ENCODE peak calls at places on chromosomes 6 and 20, in nine cellular contexts. One of them, this sample, is unnamed. For H3K4me1, the result is how much of the 10 kb centered on the place peaks cover.

GRCh38 chr6:56349196-56349595 is 101.8 kb upstream of the COL21A1 start:
- DNase-seq in colonic mucosa: no peak
- DNase-seq in ovary: no peak
- DNase-seq in body of pancreas: no peak
- DNase-seq in uterus: no peak
- DNase-seq in pancreas: no peak
- DNase-seq in psoas muscle: no peak
- DNase-seq in kidney: no peak
- DNase-seq in Peyer's patch: no peak
- DNase-seq in this sample: no peak

GRCh38 chr6:108260126-108260808 is 573 bp downstream of the SNX3 start:
- DNase-seq in body of pancreas: peak
- DNase-seq in colonic mucosa: peak
- DNase-seq in kidney: peak
- DNase-seq in pancreas: peak
- DNase-seq in uterus: no peak
- DNase-seq in psoas muscle: no peak
- DNase-seq in Peyer's patch: peak
- DNase-seq in ovary: no peak
- DNase-seq in this sample: peak

GRCh38 chr20:19885981-19886665 is 128.1 kb downstream of the RIN2 start:
- DNase-seq in ovary: peak
- DNase-seq in uterus: no peak
- DNase-seq in pancreas: peak
- DNase-seq in kidney: peak
- DNase-seq in psoas muscle: peak
- DNase-seq in Peyer's patch: peak
- DNase-seq in body of pancreas: peak
- DNase-seq in colonic mucosa: peak
- DNase-seq in this sample: peak

GRCh38 chr6:165767228-165767627 is 104.2 kb upstream of the PDE10A start:
- DNase-seq in Peyer's patch: no peak
- DNase-seq in psoas muscle: no peak
- DNase-seq in uterus: no peak
- DNase-seq in body of pancreas: no peak
- DNase-seq in pancreas: no peak
- DNase-seq in ovary: no peak
- DNase-seq in colonic mucosa: no peak
- DNase-seq in kidney: no peak
- DNase-seq in this sample: no peak

GRCh38 chr6:129696028-129696418 is 14.0 kb downstream of the ARHGAP18 start:
- DNase-seq in ovary: no peak
- DNase-seq in uterus: no peak
- DNase-seq in pancreas: no peak
- DNase-seq in kidney: no peak
- DNase-seq in psoas muscle: no peak
- DNase-seq in body of pancreas: no peak
- DNase-seq in colonic mucosa: no peak
- DNase-seq in Peyer's patch: no peak
- DNase-seq in this sample: no peak

GRCh38 chr6:55953384-55953783 is 78.0 kb upstream of the BMP5 start:
- DNase-seq in ovary: no peak
- DNase-seq in kidney: no peak
- DNase-seq in body of pancreas: no peak
- DNase-seq in pancreas: no peak
- DNase-seq in uterus: no peak
- DNase-seq in psoas muscle: no peak
- DNase-seq in Peyer's patch: no peak
- DNase-seq in colonic mucosa: no peak
- DNase-seq in this sample: no peak

GRCh38 chr6:163771180-163771579 is 356.7 kb downstream of the QKI start:
- DNase-seq in pancreas: no peak
- DNase-seq in kidney: no peak
- DNase-seq in uterus: no peak
- DNase-seq in psoas muscle: no peak
- DNase-seq in Peyer's patch: no peak
- DNase-seq in colonic mucosa: no peak
- DNase-seq in ovary: no peak
- DNase-seq in body of pancreas: no peak
- DNase-seq in this sample: no peak

GRCh38 chr6:81241717-81242116 is 510.8 kb downstream of the TENT5A start:
- DNase-seq in kidney: no peak
- DNase-seq in colonic mucosa: no peak
- DNase-seq in pancreas: no peak
- DNase-seq in psoas muscle: no peak
- DNase-seq in Peyer's patch: no peak
- DNase-seq in uterus: no peak
- DNase-seq in ovary: no peak
- DNase-seq in body of pancreas: no peak
- DNase-seq in this sample: no peak

GRCh38 chr6:26199057-26199772 is 112.0 kb downstream of the HFE start:
- DNase-seq in kidney: peak
- DNase-seq in body of pancreas: peak
- DNase-seq in pancreas: peak
- DNase-seq in psoas muscle: peak
- DNase-seq in ovary: peak
- DNase-seq in Peyer's patch: peak
- DNase-seq in colonic mucosa: peak
- DNase-seq in uterus: peak
- DNase-seq in this sample: peak

GRCh38 chr6:123777554-123777953 is 26.1 kb upstream of the NKAIN2 start:
- DNase-seq in ovary: no peak
- DNase-seq in psoas muscle: no peak
- DNase-seq in colonic mucosa: no peak
- DNase-seq in kidney: no peak
- DNase-seq in Peyer's patch: no peak
- DNase-seq in pancreas: no peak
- DNase-seq in body of pancreas: no peak
- DNase-seq in uterus: no peak
- DNase-seq in this sample: no peak

GRCh38 chr6:169618526-169619490 is 83.0 kb downstream of the WDR27 start:
- DNase-seq in psoas muscle: no peak
- DNase-seq in ovary: no peak
- DNase-seq in uterus: no peak
- DNase-seq in Peyer's patch: no peak
- DNase-seq in pancreas: no peak
- DNase-seq in kidney: no peak
- DNase-seq in colonic mucosa: no peak
- DNase-seq in body of pancreas: no peak
- DNase-seq in this sample: no peak

GRCh38 chr6:39530201-39530759 is 194.9 kb downstream of the KIF6 start:
- DNase-seq in kidney: no peak
- DNase-seq in body of pancreas: no peak
- DNase-seq in colonic mucosa: no peak
- DNase-seq in psoas muscle: no peak
- DNase-seq in ovary: peak
- DNase-seq in uterus: peak
- DNase-seq in Peyer's patch: no peak
- DNase-seq in pancreas: no peak
- DNase-seq in this sample: no peak

GRCh38 chr6:88922775-88923548 is 40.5 kb downstream of the RNGTT start:
- DNase-seq in ovary: no peak
- DNase-seq in psoas muscle: no peak
- DNase-seq in pancreas: no peak
- DNase-seq in body of pancreas: no peak
- DNase-seq in uterus: no peak
- DNase-seq in colonic mucosa: no peak
- DNase-seq in Peyer's patch: no peak
- DNase-seq in kidney: no peak
- DNase-seq in this sample: no peak

GRCh38 chr6:98260382-98260781 is 574.0 kb upstream of the POU3F2 start:
- DNase-seq in uterus: no peak
- DNase-seq in body of pancreas: no peak
- DNase-seq in ovary: no peak
- DNase-seq in Peyer's patch: no peak
- DNase-seq in pancreas: no peak
- DNase-seq in kidney: no peak
- DNase-seq in psoas muscle: no peak
- DNase-seq in colonic mucosa: no peak
- DNase-seq in this sample: no peak

GRCh38 chr6:37221585-37222124 is 35.9 kb upstream of the TBC1D22B start:
- DNase-seq in body of pancreas: no peak
- DNase-seq in psoas muscle: no peak
- DNase-seq in uterus: no peak
- DNase-seq in Peyer's patch: no peak
- DNase-seq in ovary: no peak
- DNase-seq in kidney: no peak
- DNase-seq in pancreas: no peak
- DNase-seq in colonic mucosa: no peak
- DNase-seq in this sample: no peak
- H3K27ac ChIP-seq in body of pancreas: peak
- H3K27ac ChIP-seq in psoas muscle: peak
- H3K27ac ChIP-seq in uterus: peak
- H3K27ac ChIP-seq in Peyer's patch: no peak
- H3K27ac ChIP-seq in ovary: peak
- H3K27ac ChIP-seq in kidney: no peak
- H3K27ac ChIP-seq in pancreas: no peak
- H3K27ac ChIP-seq in colonic mucosa: peak
- H3K27ac ChIP-seq in this sample: no peak

DNA sequence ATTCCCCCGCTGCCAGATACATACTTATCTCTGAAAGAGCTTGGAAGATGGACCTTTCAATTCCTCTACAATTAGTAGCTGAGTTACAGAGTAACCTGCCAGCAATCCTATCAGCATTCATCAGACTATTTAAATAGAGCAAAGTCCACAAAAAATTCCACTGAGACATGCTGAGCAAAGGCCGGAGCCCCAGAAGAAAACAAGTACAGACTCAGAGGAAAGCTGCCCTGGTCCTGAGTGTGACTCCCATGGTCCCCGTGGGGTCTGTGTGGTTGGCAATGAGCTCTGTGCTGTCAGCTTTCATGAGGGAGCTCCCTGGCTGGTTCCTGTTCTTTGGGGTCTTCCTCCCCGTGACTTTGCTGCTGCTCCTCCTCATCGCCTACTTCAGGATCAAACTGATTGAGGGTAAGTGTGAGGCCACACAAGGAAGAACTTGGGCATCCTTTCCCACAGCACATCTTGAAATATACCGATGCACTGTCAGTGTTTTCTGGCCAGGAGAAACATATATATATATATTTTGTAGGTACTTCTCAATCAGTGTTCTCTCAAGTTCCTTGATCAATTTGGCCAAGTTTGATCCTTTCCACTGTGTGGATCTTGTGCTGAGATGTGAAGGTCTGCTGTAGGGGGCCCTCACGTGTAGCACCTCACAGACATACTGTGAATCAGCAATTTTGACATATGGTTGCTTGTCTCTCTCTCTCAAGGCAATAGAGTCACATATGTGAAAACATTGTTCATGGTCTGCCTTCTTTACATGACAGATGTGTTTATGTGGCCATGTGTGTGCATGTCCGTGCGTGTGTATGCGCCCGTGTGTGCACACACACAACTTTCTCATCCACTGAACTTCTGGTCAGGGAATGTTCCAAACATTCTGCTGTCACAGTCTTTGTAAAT is at the start of gene SMLR1:
- DNase-seq in Peyer's patch: peak
- DNase-seq in kidney: no peak
- DNase-seq in colonic mucosa: no peak
- DNase-seq in pancreas: no peak
- DNase-seq in psoas muscle: no peak
- DNase-seq in uterus: no peak
- DNase-seq in ovary: no peak
- DNase-seq in body of pancreas: peak
- DNase-seq in this sample: no peak
- TF ChIP-seq CTCF in Peyer's patch: no peak
- TF ChIP-seq CTCF in kidney: no peak
- TF ChIP-seq CTCF in colonic mucosa: no peak
- TF ChIP-seq CTCF in pancreas: no peak
- TF ChIP-seq CTCF in psoas muscle: no peak
- TF ChIP-seq CTCF in uterus: no peak
- TF ChIP-seq CTCF in ovary: no peak
- TF ChIP-seq CTCF in body of pancreas: no peak
- TF ChIP-seq CTCF in this sample: no peak

DNA sequence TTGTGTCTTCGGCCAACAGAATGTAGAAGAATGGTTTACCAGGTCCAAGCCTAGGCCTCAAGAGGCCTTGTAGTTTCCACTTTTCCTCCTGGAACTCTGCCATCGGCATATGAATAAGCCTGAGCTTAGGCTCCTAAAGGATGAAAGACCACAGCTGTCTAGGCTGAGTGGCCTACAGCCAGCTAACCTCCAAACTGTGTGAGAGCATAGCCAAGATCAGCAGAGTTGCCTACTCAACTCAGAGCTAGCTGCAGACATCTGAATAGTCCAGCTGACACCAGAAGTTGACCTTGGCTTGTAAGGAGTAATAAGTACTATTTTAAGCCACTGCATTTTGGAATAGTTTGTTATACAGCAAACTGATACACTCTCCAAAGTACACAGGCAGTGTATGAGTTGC is 52.6 kb upstream of the SMIM29 start:
- DNase-seq in pancreas: peak
- DNase-seq in body of pancreas: peak
- DNase-seq in Peyer's patch: no peak
- DNase-seq in psoas muscle: peak
- DNase-seq in uterus: peak
- DNase-seq in colonic mucosa: peak
- DNase-seq in kidney: no peak
- DNase-seq in ovary: peak
- DNase-seq in this sample: no peak
- H3K4me1 ChIP-seq in pancreas: under half
- H3K4me1 ChIP-seq in body of pancreas: under half
- H3K4me1 ChIP-seq in Peyer's patch: under half
- H3K4me1 ChIP-seq in psoas muscle: half or more
- H3K4me1 ChIP-seq in uterus: under half
- H3K4me1 ChIP-seq in colonic mucosa: under half
- H3K4me1 ChIP-seq in kidney: under half
- H3K4me1 ChIP-seq in ovary: under half
- H3K4me1 ChIP-seq in this sample: under half

DNA sequence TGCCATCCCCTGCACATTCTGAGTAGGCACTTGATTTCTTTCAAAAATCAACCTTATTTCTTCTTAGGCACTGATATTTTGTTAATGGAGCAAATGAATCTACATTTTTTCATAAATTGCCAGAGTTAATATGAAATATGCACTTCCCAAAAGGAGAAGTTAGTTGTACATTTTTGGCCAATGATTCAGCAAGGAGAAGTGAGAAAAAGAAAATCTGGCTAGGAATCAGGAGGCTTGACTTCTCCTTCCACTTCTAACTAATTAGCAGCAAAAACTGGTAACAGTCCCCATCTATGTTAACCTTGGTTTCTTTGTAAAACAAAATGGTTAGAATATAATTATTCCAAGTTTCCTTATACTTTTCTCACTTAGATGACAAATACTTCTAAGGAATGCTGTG is 7.0 kb upstream of the DSE start:
- DNase-seq in Peyer's patch: no peak
- DNase-seq in colonic mucosa: no peak
- DNase-seq in ovary: no peak
- DNase-seq in uterus: no peak
- DNase-seq in psoas muscle: no peak
- DNase-seq in body of pancreas: no peak
- DNase-seq in kidney: no peak
- DNase-seq in pancreas: no peak
- DNase-seq in this sample: no peak
- H3K27ac ChIP-seq in Peyer's patch: no peak
- H3K27ac ChIP-seq in colonic mucosa: no peak
- H3K27ac ChIP-seq in ovary: no peak
- H3K27ac ChIP-seq in uterus: no peak
- H3K27ac ChIP-seq in psoas muscle: no peak
- H3K27ac ChIP-seq in body of pancreas: no peak
- H3K27ac ChIP-seq in kidney: no peak
- H3K27ac ChIP-seq in pancreas: no peak
- H3K27ac ChIP-seq in this sample: no peak